ENCODE peak calls at places on chromosome 20, in seven cellular contexts. One of them, this sample, is unnamed.

GRCh38 chr20:2759603-2760360 is 40.6 kb downstream of the CPXM1 start:
- DNase-seq in transverse colon: no peak
- DNase-seq in left ventricle myocardium inferior: no peak
- DNase-seq in heart left ventricle: no peak
- DNase-seq in breast epithelium: no peak
- DNase-seq in cardiac muscle cell: no peak
- DNase-seq in PC-9: no peak
- DNase-seq in this sample: no peak

GRCh38 chr20:44762466-44763140 is 16.9 kb downstream of the KCNK15 start:
- DNase-seq in breast epithelium: no peak
- DNase-seq in PC-9: no peak
- DNase-seq in cardiac muscle cell: no peak
- DNase-seq in heart left ventricle: peak
- DNase-seq in transverse colon: no peak
- DNase-seq in left ventricle myocardium inferior: no peak
- DNase-seq in this sample: no peak

GRCh38 chr20:29079769-29080690 is 2177.4 kb upstream of the DEFB115 start:
- DNase-seq in heart left ventricle: peak
- DNase-seq in transverse colon: no peak
- DNase-seq in PC-9: peak
- DNase-seq in breast epithelium: no peak
- DNase-seq in cardiac muscle cell: peak
- DNase-seq in left ventricle myocardium inferior: no peak
- DNase-seq in this sample: peak

GRCh38 chr20:51767018-51767866 is 948 bp downstream of the ATP9A start:
- DNase-seq in left ventricle myocardium inferior: peak
- DNase-seq in breast epithelium: peak
- DNase-seq in transverse colon: peak
- DNase-seq in heart left ventricle: peak
- DNase-seq in cardiac muscle cell: peak
- DNase-seq in PC-9: peak
- DNase-seq in this sample: peak

GRCh38 chr20:46011631-46012482 is 3.1 kb downstream of the MMP9 start:
- DNase-seq in left ventricle myocardium inferior: peak
- DNase-seq in transverse colon: peak
- DNase-seq in PC-9: no peak
- DNase-seq in breast epithelium: no peak
- DNase-seq in cardiac muscle cell: peak
- DNase-seq in heart left ventricle: peak
- DNase-seq in this sample: peak

GRCh38 chr20:40644863-40645262 is 44.2 kb downstream of the MAFB start:
- DNase-seq in breast epithelium: no peak
- DNase-seq in cardiac muscle cell: no peak
- DNase-seq in PC-9: no peak
- DNase-seq in transverse colon: no peak
- DNase-seq in heart left ventricle: no peak
- DNase-seq in left ventricle myocardium inferior: no peak
- DNase-seq in this sample: no peak

GRCh38 chr20:29298271-29298590 is 1959.2 kb upstream of the DEFB115 start:
- DNase-seq in PC-9: no peak
- DNase-seq in breast epithelium: no peak
- DNase-seq in heart left ventricle: no peak
- DNase-seq in transverse colon: no peak
- DNase-seq in left ventricle myocardium inferior: no peak
- DNase-seq in cardiac muscle cell: no peak
- DNase-seq in this sample: no peak

GRCh38 chr20:39717976-39718375 is 755.8 kb downstream of the DHX35 start:
- DNase-seq in PC-9: no peak
- DNase-seq in left ventricle myocardium inferior: no peak
- DNase-seq in breast epithelium: no peak
- DNase-seq in heart left ventricle: no peak
- DNase-seq in transverse colon: no peak
- DNase-seq in cardiac muscle cell: no peak
- DNase-seq in this sample: no peak

GRCh38 chr20:50246367-50247195 is 56.0 kb downstream of the CEBPB start:
- DNase-seq in cardiac muscle cell: no peak
- DNase-seq in left ventricle myocardium inferior: no peak
- DNase-seq in heart left ventricle: peak
- DNase-seq in PC-9: peak
- DNase-seq in transverse colon: no peak
- DNase-seq in breast epithelium: peak
- DNase-seq in this sample: peak

GRCh38 chr20:4985658-4986057 is 15.7 kb downstream of the SLC23A2 start:
- DNase-seq in cardiac muscle cell: no peak
- DNase-seq in PC-9: no peak
- DNase-seq in heart left ventricle: no peak
- DNase-seq in breast epithelium: no peak
- DNase-seq in left ventricle myocardium inferior: no peak
- DNase-seq in transverse colon: no peak
- DNase-seq in this sample: no peak

GRCh38 chr20:17664025-17664638 is 17.9 kb downstream of the RRBP1 start:
- DNase-seq in transverse colon: peak
- DNase-seq in breast epithelium: no peak
- DNase-seq in left ventricle myocardium inferior: no peak
- DNase-seq in PC-9: no peak
- DNase-seq in cardiac muscle cell: peak
- DNase-seq in heart left ventricle: no peak
- DNase-seq in this sample: no peak

GRCh38 chr20:59584278-59584925 is 19.9 kb upstream of the PHACTR3 start:
- DNase-seq in PC-9: no peak
- DNase-seq in transverse colon: no peak
- DNase-seq in cardiac muscle cell: no peak
- DNase-seq in heart left ventricle: no peak
- DNase-seq in breast epithelium: no peak
- DNase-seq in left ventricle myocardium inferior: no peak
- DNase-seq in this sample: no peak

GRCh38 chr20:7657569-7657968 is 282.7 kb downstream of the HAO1 start:
- DNase-seq in left ventricle myocardium inferior: no peak
- DNase-seq in cardiac muscle cell: no peak
- DNase-seq in PC-9: no peak
- DNase-seq in heart left ventricle: no peak
- DNase-seq in breast epithelium: no peak
- DNase-seq in transverse colon: no peak
- DNase-seq in this sample: peak

GRCh38 chr20:1215386-1216170 is 10.3 kb upstream of the RAD21L1 start:
- DNase-seq in PC-9: no peak
- DNase-seq in left ventricle myocardium inferior: no peak
- DNase-seq in heart left ventricle: no peak
- DNase-seq in cardiac muscle cell: no peak
- DNase-seq in breast epithelium: no peak
- DNase-seq in transverse colon: no peak
- DNase-seq in this sample: no peak

GRCh38 chr20:58310291-58310782 is 822 bp downstream of the RAB22A start:
- DNase-seq in breast epithelium: no peak
- DNase-seq in cardiac muscle cell: no peak
- DNase-seq in PC-9: peak
- DNase-seq in left ventricle myocardium inferior: no peak
- DNase-seq in transverse colon: no peak
- DNase-seq in heart left ventricle: no peak
- DNase-seq in this sample: peak

GRCh38 chr20:9884061-9884460 is 45.2 kb upstream of the PAK5 start:
- DNase-seq in left ventricle myocardium inferior: no peak
- DNase-seq in cardiac muscle cell: no peak
- DNase-seq in PC-9: no peak
- DNase-seq in breast epithelium: no peak
- DNase-seq in heart left ventricle: no peak
- DNase-seq in transverse colon: no peak
- DNase-seq in this sample: peak

GRCh38 chr20:5864428-5864827 is 85.9 kb downstream of the TRMT6 start:
- DNase-seq in PC-9: no peak
- DNase-seq in cardiac muscle cell: no peak
- DNase-seq in breast epithelium: no peak
- DNase-seq in left ventricle myocardium inferior: no peak
- DNase-seq in transverse colon: no peak
- DNase-seq in heart left ventricle: no peak
- DNase-seq in this sample: no peak

GRCh38 chr20:25022680-25023079 is 30.1 kb upstream of the APMAP start:
- DNase-seq in heart left ventricle: peak
- DNase-seq in PC-9: peak
- DNase-seq in cardiac muscle cell: no peak
- DNase-seq in breast epithelium: peak
- DNase-seq in transverse colon: peak
- DNase-seq in left ventricle myocardium inferior: peak
- DNase-seq in this sample: peak

GRCh38 chr20:24890286-24890685 is 58.8 kb upstream of the CST7 start:
- DNase-seq in heart left ventricle: no peak
- DNase-seq in left ventricle myocardium inferior: no peak
- DNase-seq in cardiac muscle cell: no peak
- DNase-seq in transverse colon: no peak
- DNase-seq in PC-9: no peak
- DNase-seq in breast epithelium: no peak
- DNase-seq in this sample: no peak

GRCh38 chr20:50713677-50714101 is 17.7 kb upstream of the PARD6B start:
- DNase-seq in cardiac muscle cell: peak
- DNase-seq in left ventricle myocardium inferior: no peak
- DNase-seq in transverse colon: no peak
- DNase-seq in PC-9: no peak
- DNase-seq in breast epithelium: no peak
- DNase-seq in heart left ventricle: no peak
- DNase-seq in this sample: peak

GRCh38 chr20:54625497-54625896 is 150.1 kb downstream of the DOK5 start:
- DNase-seq in left ventricle myocardium inferior: no peak
- DNase-seq in PC-9: no peak
- DNase-seq in heart left ventricle: no peak
- DNase-seq in breast epithelium: no peak
- DNase-seq in transverse colon: no peak
- DNase-seq in cardiac muscle cell: no peak
- DNase-seq in this sample: no peak

GRCh38 chr20:63500902-63501817 is 2.3 kb upstream of the EEF1A2 start:
- DNase-seq in left ventricle myocardium inferior: no peak
- DNase-seq in heart left ventricle: peak
- DNase-seq in transverse colon: no peak
- DNase-seq in PC-9: no peak
- DNase-seq in cardiac muscle cell: no peak
- DNase-seq in breast epithelium: no peak
- DNase-seq in this sample: no peak
- TF ChIP-seq CTCF in left ventricle myocardium inferior: no peak
- TF ChIP-seq CTCF in heart left ventricle: no peak
- TF ChIP-seq CTCF in transverse colon: no peak
- TF ChIP-seq CTCF in PC-9: no peak
- TF ChIP-seq CTCF in cardiac muscle cell: no peak
- TF ChIP-seq CTCF in breast epithelium: no peak
- TF ChIP-seq CTCF in this sample: no peak

DNA sequence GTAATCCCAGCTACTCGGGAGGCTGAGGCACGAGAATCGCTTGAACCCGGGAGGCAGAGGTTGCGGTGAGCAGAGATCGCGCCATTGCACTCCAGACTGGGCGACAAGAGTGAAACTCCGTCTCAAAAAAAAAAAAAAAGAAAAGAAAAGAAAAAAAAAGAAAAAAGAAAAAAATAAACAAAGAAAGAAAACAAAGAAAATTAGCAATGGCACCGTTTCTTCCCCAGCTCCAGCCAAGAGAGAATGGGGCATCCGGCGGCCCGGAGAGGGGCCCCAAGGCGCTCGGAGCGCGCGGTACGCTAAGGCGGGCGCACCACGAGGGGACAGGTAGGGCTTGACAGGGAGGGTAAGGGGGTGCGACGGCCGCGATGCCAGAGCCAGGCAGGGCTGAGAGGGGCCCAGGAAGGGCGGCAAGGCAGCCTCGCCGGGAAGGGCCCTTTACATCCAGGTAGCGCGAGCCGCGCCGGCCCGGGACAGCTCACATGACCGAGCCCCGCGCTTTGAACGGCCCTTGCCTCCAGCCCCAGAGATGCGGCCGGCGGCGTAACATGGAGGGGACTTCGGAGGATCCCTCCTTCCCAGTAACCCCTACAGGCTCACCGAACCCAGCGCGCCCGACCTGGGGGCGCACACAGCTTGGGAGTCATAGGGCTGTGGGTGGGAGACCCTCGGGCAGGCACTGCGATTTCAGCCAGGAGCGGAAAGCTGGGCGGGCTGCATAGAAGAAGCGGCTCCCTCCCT is 1.4 kb downstream of the BMP7 start:
- DNase-seq in PC-9: no peak
- DNase-seq in transverse colon: no peak
- DNase-seq in heart left ventricle: no peak
- DNase-seq in cardiac muscle cell: no peak
- DNase-seq in breast epithelium: no peak
- DNase-seq in left ventricle myocardium inferior: no peak
- DNase-seq in this sample: no peak
- H3K4me3 ChIP-seq in PC-9: no peak
- H3K4me3 ChIP-seq in transverse colon: peak
- H3K4me3 ChIP-seq in heart left ventricle: peak
- H3K4me3 ChIP-seq in cardiac muscle cell: peak
- H3K4me3 ChIP-seq in breast epithelium: peak
- H3K4me3 ChIP-seq in left ventricle myocardium inferior: peak
- H3K4me3 ChIP-seq in this sample: no peak

GRCh38 chr20:42530855-42531674 is 658.6 kb downstream of the PTPRT start:
- DNase-seq in cardiac muscle cell: peak
- DNase-seq in breast epithelium: no peak
- DNase-seq in PC-9: no peak
- DNase-seq in transverse colon: no peak
- DNase-seq in heart left ventricle: no peak
- DNase-seq in left ventricle myocardium inferior: no peak
- DNase-seq in this sample: peak
- TF ChIP-seq CTCF in cardiac muscle cell: peak
- TF ChIP-seq CTCF in breast epithelium: peak
- TF ChIP-seq CTCF in PC-9: peak
- TF ChIP-seq CTCF in transverse colon: peak
- TF ChIP-seq CTCF in heart left ventricle: peak
- TF ChIP-seq CTCF in left ventricle myocardium inferior: peak
- TF ChIP-seq CTCF in this sample: peak

DNA sequence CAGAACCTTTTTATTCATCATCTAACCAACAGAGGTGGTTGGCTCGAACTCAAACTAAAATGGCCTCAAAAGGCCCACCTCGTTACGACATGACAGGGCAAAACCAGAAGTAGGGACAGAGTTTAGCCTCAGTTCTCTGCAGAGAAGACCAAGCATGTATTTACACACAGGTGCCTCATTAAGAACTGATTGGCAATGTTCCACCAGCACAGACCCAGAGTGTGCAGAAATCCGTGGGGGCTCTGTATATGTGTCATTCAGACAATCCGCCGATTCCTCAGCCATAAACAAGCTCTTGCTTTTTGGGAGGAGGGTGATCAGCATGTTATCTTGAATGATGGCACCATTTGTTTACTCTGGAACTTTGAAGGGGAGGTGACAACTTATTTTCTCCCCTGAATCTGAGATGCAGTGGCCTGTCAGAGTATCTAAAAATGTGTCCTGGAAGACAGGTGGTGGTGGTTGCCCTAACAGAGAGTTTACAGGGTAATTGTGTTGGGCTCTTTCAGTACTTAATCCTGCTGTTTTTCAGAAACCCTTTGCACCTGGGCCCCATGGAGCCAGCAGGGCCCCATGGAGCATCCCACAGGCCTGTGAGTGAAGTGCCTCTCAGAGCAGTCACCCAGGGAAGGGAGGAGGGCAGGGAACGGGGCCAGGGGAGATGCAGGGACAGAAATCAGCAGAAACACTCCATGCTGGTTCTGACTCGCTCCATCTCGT is 29.1 kb upstream of the C20orf203 start:
- DNase-seq in breast epithelium: no peak
- DNase-seq in left ventricle myocardium inferior: no peak
- DNase-seq in transverse colon: no peak
- DNase-seq in cardiac muscle cell: no peak
- DNase-seq in PC-9: no peak
- DNase-seq in heart left ventricle: no peak
- DNase-seq in this sample: no peak
- H3K4me3 ChIP-seq in breast epithelium: no peak
- H3K4me3 ChIP-seq in left ventricle myocardium inferior: no peak
- H3K4me3 ChIP-seq in transverse colon: no peak
- H3K4me3 ChIP-seq in cardiac muscle cell: no peak
- H3K4me3 ChIP-seq in PC-9: no peak
- H3K4me3 ChIP-seq in heart left ventricle: no peak
- H3K4me3 ChIP-seq in this sample: no peak

This sample was measured in epithelial cell of esophagus.